ENCODE peak calls at places on chromosome 4, in five cellular contexts. K is heart right ventricle, P is thyroid gland, E is A549, O is lower lobe of right lung. I is an unnamed sample. For H3K9me3, the result is how much of the 10 kb centered on the place peaks cover.

GRCh38 chr4:1253831-1254230 is 4.9 kb upstream of the CTBP1 start:
- DNase-seq in K (no peak), P (no peak), E (no peak), O (no peak), I (no peak)

GRCh38 chr4:1401409-1402020 is 4.7 kb downstream of the NKX1-1 start:
- DNase-seq in K (no peak), P (no peak), E (no peak), O (peak), I (no peak)

GRCh38 chr4:11495818-11496217 is 67.1 kb upstream of the HS3ST1 start:
- DNase-seq in K (no peak), P (no peak), E (no peak), O (no peak), I (no peak)

GRCh38 chr4:156195914-156196313 is 242.2 kb upstream of the CTSO start:
- DNase-seq in K (no peak), P (no peak), E (no peak), O (no peak), I (no peak)

GRCh38 chr4:152605641-152606304 is 69.9 kb upstream of the FBXW7 start:
- DNase-seq in K (no peak), P (no peak), E (no peak), O (no peak), I (no peak)

GRCh38 chr4:2400841-2401609 is 17.4 kb downstream of the ZFYVE28 start:
- DNase-seq in K (no peak), P (no peak), E (no peak), O (no peak), I (no peak)

GRCh38 chr4:133157460-133158160 is 8.5 kb downstream of the PCDH10 start:
- DNase-seq in K (no peak), P (no peak), E (no peak), O (no peak), I (no peak)

GRCh38 chr4:15738877-15739276 is 36.0 kb downstream of the BST1 start:
- DNase-seq in K (no peak), P (no peak), E (no peak), O (no peak), I (no peak)

GRCh38 chr4:2286904-2287593 is 25.1 kb upstream of the MXD4 start:
- DNase-seq in K (no peak), P (peak), E (no peak), O (no peak), I (no peak)

GRCh38 chr4:27278615-27279014 is 418.0 kb downstream of the STIM2 start:
- DNase-seq in K (no peak), P (no peak), E (no peak), O (no peak), I (peak)

GRCh38 chr4:4541040-4541631 is 712 bp downstream of the STX18 start:
- DNase-seq in K (no peak), P (peak), E (peak), O (peak), I (no peak)

GRCh38 chr4:147638942-147639341 is 21.7 kb downstream of the TMEM184C start:
- DNase-seq in K (no peak), P (no peak), E (no peak), O (no peak), I (no peak)

GRCh38 chr4:128663325-128663724 is 146.2 kb upstream of the JADE1 start:
- DNase-seq in K (no peak), P (no peak), E (no peak), O (no peak), I (no peak)

GRCh38 chr4:114659386-114660008 is 60.9 kb downstream of the UGT8 start:
- DNase-seq in K (no peak), P (peak), E (peak), O (no peak), I (peak)

GRCh38 chr4:55661398-55662056 is 25.4 kb upstream of the NMU start:
- DNase-seq in K (no peak), P (peak), E (no peak), O (no peak), I (no peak)

GRCh38 chr4:140764785-140765392 is 8.7 kb upstream of the TBC1D9 start:
- DNase-seq in K (no peak), P (peak), E (peak), O (no peak), I (no peak)

GRCh38 chr4:100189820-100190642 is at the start of gene DDIT4L:
- DNase-seq in K (peak), P (peak), E (peak), O (peak), I (peak)

GRCh38 chr4:55468724-55469123 is 73.0 kb downstream of the TMEM165 start:
- DNase-seq in K (no peak), P (no peak), E (peak), O (no peak), I (no peak)

GRCh38 chr4:71554025-71554424 is 215.2 kb downstream of the SLC4A4 start:
- DNase-seq in K (no peak), P (no peak), E (no peak), O (no peak), I (no peak)

GRCh38 chr4:33381806-33382205 is 2661.6 kb downstream of the PCDH7 start:
- DNase-seq in K (no peak), P (peak), E (no peak), O (no peak), I (no peak)

GRCh38 chr4:113445286-113445685 is 316.3 kb downstream of the CAMK2D start:
- DNase-seq in K (peak), P (no peak), E (peak), O (no peak), I (no peak)

GRCh38 chr4:96598465-96598864 is 758.6 kb downstream of the PDHA2 start:
- DNase-seq in K (peak), P (peak), E (no peak), O (no peak), I (no peak)

GRCh38 chr4:188262464-188262863 is 123.2 kb downstream of the TRIML1 start:
- DNase-seq in K (no peak), P (no peak), E (peak), O (no peak), I (no peak)

GRCh38 chr4:122633211-122633610 is 12.3 kb upstream of the IL21 start:
- DNase-seq in K (no peak), P (no peak), E (no peak), O (no peak), I (no peak)

GRCh38 chr4:184262901-184263300 is 45.2 kb upstream of the ENPP6 start:
- DNase-seq in K (no peak), P (no peak), E (no peak), O (no peak), I (no peak)

GRCh38 chr4:156594619-156595018 is 377.0 kb downstream of the PDGFC start:
- DNase-seq in K (peak), P (peak), E (no peak), O (peak), I (no peak)

GRCh38 chr4:48766393-48766792 is 13.7 kb downstream of the FRYL start:
- DNase-seq in K (no peak), P (no peak), E (no peak), O (no peak), I (no peak)
- H3K9me3 ChIP-seq in K (under half), P (under half), E (under half), O (under half), I (under half)

GRCh38 chr4:19583827-19584569 is 667.7 kb upstream of the SLIT2 start:
- DNase-seq in K (no peak), P (no peak), E (no peak), O (no peak), I (no peak)

GRCh38 chr4:19575959-19576358 is 675.7 kb upstream of the SLIT2 start:
- DNase-seq in K (no peak), P (no peak), E (no peak), O (no peak), I (no peak)

GRCh38 chr4:19577121-19577520 is 674.6 kb upstream of the SLIT2 start:
- DNase-seq in K (no peak), P (no peak), E (no peak), O (no peak), I (no peak)

GRCh38 chr4:19580090-19580489 is 671.6 kb upstream of the SLIT2 start:
- DNase-seq in K (no peak), P (no peak), E (no peak), O (no peak), I (no peak)
- H3K9me3 ChIP-seq in K (under half), P (under half), E (under half), O (under half), I (under half)

DNA sequence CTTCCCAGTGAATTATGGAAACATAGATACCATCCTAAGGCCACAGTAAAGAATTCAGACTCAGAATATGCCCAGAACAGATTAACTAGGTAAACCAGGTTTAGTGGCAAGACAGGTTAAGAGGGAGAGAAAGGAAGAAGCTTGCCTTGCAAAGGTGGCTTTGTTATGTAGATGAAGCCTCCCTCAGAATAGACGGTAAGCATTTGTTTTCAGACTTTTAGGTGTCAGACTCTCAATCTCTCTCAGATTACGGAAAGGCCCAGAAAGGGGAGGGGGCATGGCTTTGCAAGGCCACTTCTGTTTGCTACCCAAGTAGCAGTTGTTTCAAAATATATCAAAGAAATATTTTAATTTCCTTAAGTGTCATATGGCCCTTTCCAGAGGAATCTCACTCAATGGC is 457.1 kb upstream of the BOD1L1 start:
- DNase-seq in K (no peak), P (no peak), E (no peak), O (no peak), I (no peak)
- H3K9me3 ChIP-seq in K (under half), P (under half), E (under half), O (under half), I (under half)

GRCh38 chr4:41751325-41752061 is 3.0 kb upstream of the PHOX2B start:
- DNase-seq in K (no peak), P (no peak), E (no peak), O (no peak), I (no peak)
- H3K9me3 ChIP-seq in K (under half), P (under half), E (under half), O (under half), I (under half)

DNA sequence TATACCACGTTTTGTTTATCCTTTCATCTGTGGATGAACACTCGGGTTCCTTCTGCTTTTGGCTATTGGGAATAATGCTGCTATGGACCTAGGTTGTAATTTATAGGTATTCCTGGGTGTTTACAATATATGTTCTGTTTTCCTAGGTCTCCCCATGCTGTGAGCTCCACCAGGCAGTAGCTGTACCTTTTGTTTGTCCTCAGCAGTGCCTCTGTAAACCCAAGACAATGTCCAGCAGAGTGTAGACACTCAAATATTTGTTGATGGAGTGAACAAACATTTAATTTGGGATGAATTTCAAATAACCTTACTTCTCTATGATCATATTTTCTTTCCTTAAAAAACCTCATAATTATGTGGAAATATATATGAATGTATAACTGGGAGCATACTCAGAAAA is 259.5 kb upstream of the BOD1L1 start:
- DNase-seq in K (no peak), P (no peak), E (no peak), O (no peak), I (no peak)
- H3K9me3 ChIP-seq in K (under half), P (under half), E (under half), O (under half), I (under half)

GRCh38 chr4:79121223-79121622 is 182.0 kb upstream of the PAQR3 start:
- DNase-seq in K (no peak), P (no peak), E (no peak), O (no peak), I (no peak)
- H3K9me3 ChIP-seq in K (under half), P (under half), E (under half), O (under half), I (under half)

GRCh38 chr4:7553280-7553679 is 118.5 kb upstream of the PSAPL1 start:
- DNase-seq in K (no peak), P (no peak), E (no peak), O (no peak), I (no peak)
- H3K9me3 ChIP-seq in K (under half), P (under half), E (under half), O (under half), I (under half)

GRCh38 chr4:63492515-63492914 is 916.7 kb downstream of the TECRL start:
- DNase-seq in K (no peak), P (no peak), E (no peak), O (no peak), I (no peak)

GRCh38 chr4:63493265-63493664 is 916.0 kb downstream of the TECRL start:
- DNase-seq in K (no peak), P (no peak), E (no peak), O (no peak), I (no peak)
- H3K9me3 ChIP-seq in K (under half), P (under half), E (under half), O (under half), I (under half)

GRCh38 chr4:30600246-30600645 is 119.9 kb upstream of the PCDH7 start:
- DNase-seq in K (no peak), P (no peak), E (no peak), O (no peak), I (peak)
- H3K9me3 ChIP-seq in K (under half), P (under half), E (under half), O (under half), I (under half)

DNA sequence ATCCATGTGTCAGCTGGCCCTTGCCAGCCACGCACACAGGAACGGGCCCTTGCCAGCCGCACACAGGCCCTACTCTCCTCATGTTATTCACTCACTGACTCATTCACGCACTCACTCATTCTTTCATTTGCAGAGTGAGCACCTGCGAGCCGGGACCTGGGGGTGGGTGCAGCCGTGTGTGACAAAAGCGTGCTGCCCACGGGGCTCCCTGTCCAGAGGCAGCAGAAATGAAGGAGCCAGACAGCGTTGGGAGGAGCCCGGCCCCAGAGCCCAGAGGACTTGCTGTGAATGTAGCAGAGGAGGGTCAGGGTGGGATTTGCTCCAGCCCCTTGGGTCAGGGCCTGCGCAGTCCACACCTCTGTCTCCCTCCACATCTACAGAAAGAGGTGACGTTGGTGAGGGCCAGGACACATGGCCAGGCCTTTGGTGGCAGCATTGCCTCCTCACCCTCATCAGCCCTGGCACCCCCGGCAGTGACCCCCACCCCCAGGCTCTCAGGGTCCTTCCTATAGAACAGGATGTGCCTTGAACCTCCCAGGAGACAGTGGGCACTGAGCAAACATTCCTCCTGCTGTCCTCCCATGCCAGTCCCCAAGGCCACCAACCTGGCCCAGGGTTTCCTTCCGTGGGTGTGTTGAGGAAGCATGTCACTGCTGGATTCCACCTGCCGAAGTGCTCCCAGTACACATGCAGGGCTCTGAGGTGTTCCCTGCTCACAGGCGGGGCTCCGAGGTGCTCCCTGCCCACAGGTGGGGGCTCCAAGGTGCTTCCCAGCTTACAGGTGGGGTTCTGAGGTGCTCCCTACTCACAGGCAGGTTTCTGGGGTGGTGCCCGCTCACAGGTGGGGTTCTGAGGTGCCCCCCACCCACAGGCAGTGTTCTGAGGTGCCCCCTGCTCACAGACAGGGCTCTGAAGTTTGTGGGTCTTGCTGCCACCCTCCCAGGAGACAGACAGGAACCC is 105.7 kb downstream of the HMX1 start:
- DNase-seq in K (no peak), P (no peak), E (no peak), O (peak), I (no peak)
- H3K9me3 ChIP-seq in K (under half), P (under half), E (under half), O (under half), I (under half)